ENCODE peak calls at places on chromosomes 4 and X, in seven cellular contexts. One of them, this sample, is unnamed.

GRCh38 chr4:124019749-124020549 is 623.4 kb downstream of the SPRY1 start:
- DNase-seq in choroid plexus epithelial cell: peak; percentile 79
- DNase-seq in T-helper 17 cell: no peak
- DNase-seq in AML-193: no peak
- DNase-seq in NCI-H510A: no peak
- DNase-seq in stimulated activated CD4-positive, alpha-beta T cell treated with anti-CD3 and anti-CD28 coated beads, Interleukin-4, amount 100 ng/mL, for 1 hour: no peak
- DNase-seq in endodermal cell: no peak
- DNase-seq in this sample: peak; percentile 34

GRCh38 chr4:56755901-56756300 is 65.6 kb downstream of the SPINK2 start:
- DNase-seq in choroid plexus epithelial cell: peak; percentile 38
- DNase-seq in T-helper 17 cell: no peak
- DNase-seq in AML-193: no peak
- DNase-seq in NCI-H510A: no peak
- DNase-seq in stimulated activated CD4-positive, alpha-beta T cell treated with anti-CD3 and anti-CD28 coated beads, Interleukin-4, amount 100 ng/mL, for 1 hour: no peak
- DNase-seq in endodermal cell: no peak
- DNase-seq in this sample: no peak

GRCh38 chrX:41512394-41512793 is 65.3 kb downstream of the NYX start:
- DNase-seq in choroid plexus epithelial cell: no peak
- DNase-seq in T-helper 17 cell: no peak
- DNase-seq in AML-193: no peak
- DNase-seq in NCI-H510A: no peak
- DNase-seq in stimulated activated CD4-positive, alpha-beta T cell treated with anti-CD3 and anti-CD28 coated beads, Interleukin-4, amount 100 ng/mL, for 1 hour: no peak
- DNase-seq in endodermal cell: no peak
- DNase-seq in this sample: no peak

GRCh38 chr4:112775801-112776200 is 138.9 kb downstream of the LARP7 start:
- DNase-seq in choroid plexus epithelial cell: no peak
- DNase-seq in T-helper 17 cell: no peak
- DNase-seq in AML-193: no peak
- DNase-seq in NCI-H510A: no peak
- DNase-seq in stimulated activated CD4-positive, alpha-beta T cell treated with anti-CD3 and anti-CD28 coated beads, Interleukin-4, amount 100 ng/mL, for 1 hour: no peak
- DNase-seq in endodermal cell: peak; percentile 54
- DNase-seq in this sample: no peak

GRCh38 chrX:25858273-25858880 is 279.8 kb upstream of the MAGEB18 start:
- DNase-seq in choroid plexus epithelial cell: peak; percentile 0
- DNase-seq in T-helper 17 cell: no peak
- DNase-seq in AML-193: no peak
- DNase-seq in NCI-H510A: no peak
- DNase-seq in stimulated activated CD4-positive, alpha-beta T cell treated with anti-CD3 and anti-CD28 coated beads, Interleukin-4, amount 100 ng/mL, for 1 hour: no peak
- DNase-seq in endodermal cell: no peak
- DNase-seq in this sample: no peak

GRCh38 chr4:123547167-123547817 is 150.7 kb downstream of the SPRY1 start:
- DNase-seq in choroid plexus epithelial cell: no peak
- DNase-seq in T-helper 17 cell: no peak
- DNase-seq in AML-193: no peak
- DNase-seq in NCI-H510A: peak; percentile 54
- DNase-seq in stimulated activated CD4-positive, alpha-beta T cell treated with anti-CD3 and anti-CD28 coated beads, Interleukin-4, amount 100 ng/mL, for 1 hour: no peak
- DNase-seq in endodermal cell: peak; percentile 93
- DNase-seq in this sample: no peak

GRCh38 chrX:125202486-125203378 is 116.9 kb upstream of the TEX13C start:
- DNase-seq in choroid plexus epithelial cell: no peak
- DNase-seq in T-helper 17 cell: no peak
- DNase-seq in AML-193: no peak
- DNase-seq in NCI-H510A: no peak
- DNase-seq in stimulated activated CD4-positive, alpha-beta T cell treated with anti-CD3 and anti-CD28 coated beads, Interleukin-4, amount 100 ng/mL, for 1 hour: no peak
- DNase-seq in endodermal cell: no peak
- DNase-seq in this sample: no peak

GRCh38 chrX:150897371-150898319 is 823 bp downstream of the CD99L2 start:
- DNase-seq in choroid plexus epithelial cell: peak; percentile 32
- DNase-seq in T-helper 17 cell: peak; percentile 5
- DNase-seq in AML-193: no peak
- DNase-seq in NCI-H510A: peak; percentile 62
- DNase-seq in stimulated activated CD4-positive, alpha-beta T cell treated with anti-CD3 and anti-CD28 coated beads, Interleukin-4, amount 100 ng/mL, for 1 hour: peak; percentile 53
- DNase-seq in endodermal cell: peak; percentile 74
- DNase-seq in this sample: peak; percentile 8

GRCh38 chr4:8736083-8736825 is 135.4 kb downstream of the HMX1 start:
- DNase-seq in choroid plexus epithelial cell: no peak
- DNase-seq in T-helper 17 cell: no peak
- DNase-seq in AML-193: no peak
- DNase-seq in NCI-H510A: no peak
- DNase-seq in stimulated activated CD4-positive, alpha-beta T cell treated with anti-CD3 and anti-CD28 coated beads, Interleukin-4, amount 100 ng/mL, for 1 hour: no peak
- DNase-seq in endodermal cell: no peak
- DNase-seq in this sample: no peak

GRCh38 chrX:112380541-112381278 is 298.1 kb upstream of the TRPC5 start:
- DNase-seq in choroid plexus epithelial cell: no peak
- DNase-seq in T-helper 17 cell: no peak
- DNase-seq in AML-193: no peak
- DNase-seq in NCI-H510A: no peak
- DNase-seq in stimulated activated CD4-positive, alpha-beta T cell treated with anti-CD3 and anti-CD28 coated beads, Interleukin-4, amount 100 ng/mL, for 1 hour: no peak
- DNase-seq in endodermal cell: no peak
- DNase-seq in this sample: no peak

GRCh38 chr4:109803924-109804571 is 2.2 kb upstream of the CFI start:
- DNase-seq in choroid plexus epithelial cell: peak; percentile 79
- DNase-seq in T-helper 17 cell: no peak
- DNase-seq in AML-193: peak; percentile 48
- DNase-seq in NCI-H510A: no peak
- DNase-seq in stimulated activated CD4-positive, alpha-beta T cell treated with anti-CD3 and anti-CD28 coated beads, Interleukin-4, amount 100 ng/mL, for 1 hour: no peak
- DNase-seq in endodermal cell: peak; percentile 75
- DNase-seq in this sample: peak; percentile 59